ENCODE peak calls at places on chromosomes 3 and 15, in seven cellular contexts. One of them, this sample, is unnamed.

GRCh38 chr3:194130807-194131589 is 5.0 kb upstream of the HES1 start:
- DNase-seq in psoas muscle: peak; percentile 22
- DNase-seq in foreskin fibroblast: no peak
- DNase-seq in fibroblast of pulmonary artery: peak; percentile 23
- DNase-seq in body of pancreas: peak; percentile 67
- DNase-seq in MM.1S: peak; percentile 98
- DNase-seq in glutamatergic neuron: no peak
- DNase-seq in this sample: peak; percentile 67

GRCh38 chr3:18011387-18011786 is 269.0 kb upstream of the TBC1D5 start:
- DNase-seq in fibroblast of pulmonary artery: no peak
- DNase-seq in foreskin fibroblast: no peak
- DNase-seq in glutamatergic neuron: no peak
- DNase-seq in body of pancreas: no peak
- DNase-seq in MM.1S: no peak
- DNase-seq in psoas muscle: no peak
- DNase-seq in this sample: no peak

GRCh38 chr3:13853978-13854296 is 25.9 kb downstream of the WNT7A start:
- DNase-seq in MM.1S: no peak
- DNase-seq in fibroblast of pulmonary artery: no peak
- DNase-seq in psoas muscle: no peak
- DNase-seq in body of pancreas: no peak
- DNase-seq in foreskin fibroblast: no peak
- DNase-seq in glutamatergic neuron: no peak
- DNase-seq in this sample: no peak

GRCh38 chr3:53256704-53257055 is 858 bp upstream of the TKT start:
- DNase-seq in fibroblast of pulmonary artery: no peak
- DNase-seq in body of pancreas: no peak
- DNase-seq in glutamatergic neuron: no peak
- DNase-seq in MM.1S: no peak
- DNase-seq in psoas muscle: no peak
- DNase-seq in foreskin fibroblast: no peak
- DNase-seq in this sample: no peak

GRCh38 chr3:52025453-52025852 is 29.8 kb upstream of the RPL29 start:
- DNase-seq in psoas muscle: peak; percentile 34
- DNase-seq in fibroblast of pulmonary artery: no peak
- DNase-seq in glutamatergic neuron: peak; percentile 69
- DNase-seq in body of pancreas: no peak
- DNase-seq in MM.1S: no peak
- DNase-seq in foreskin fibroblast: no peak
- DNase-seq in this sample: no peak

GRCh38 chr15:69160976-69161877 is 792 bp downstream of the GLCE start:
- DNase-seq in body of pancreas: peak; percentile 35
- DNase-seq in fibroblast of pulmonary artery: peak; percentile 45
- DNase-seq in psoas muscle: peak; percentile 27
- DNase-seq in foreskin fibroblast: peak; percentile 21
- DNase-seq in glutamatergic neuron: peak; percentile 50
- DNase-seq in MM.1S: peak; percentile 18
- DNase-seq in this sample: peak; percentile 45

GRCh38 chr15:96359772-96360498 is 29.4 kb downstream of the NR2F2 start:
- DNase-seq in foreskin fibroblast: no peak
- DNase-seq in MM.1S: no peak
- DNase-seq in body of pancreas: no peak
- DNase-seq in glutamatergic neuron: peak; percentile 57
- DNase-seq in psoas muscle: no peak
- DNase-seq in fibroblast of pulmonary artery: no peak
- DNase-seq in this sample: no peak

GRCh38 chr15:101689901-101690300 is 34.4 kb downstream of the TARS3 start:
- DNase-seq in foreskin fibroblast: peak; percentile 33
- DNase-seq in glutamatergic neuron: no peak
- DNase-seq in body of pancreas: no peak
- DNase-seq in psoas muscle: no peak
- DNase-seq in fibroblast of pulmonary artery: peak; percentile 39
- DNase-seq in MM.1S: no peak
- DNase-seq in this sample: no peak

GRCh38 chr3:59783468-59783988 is 733.7 kb upstream of the CFAP20DC start:
- DNase-seq in fibroblast of pulmonary artery: no peak
- DNase-seq in body of pancreas: no peak
- DNase-seq in foreskin fibroblast: no peak
- DNase-seq in glutamatergic neuron: no peak
- DNase-seq in MM.1S: peak; percentile 8
- DNase-seq in psoas muscle: no peak
- DNase-seq in this sample: no peak

GRCh38 chr15:82843561-82843960 is 34.1 kb downstream of the WHAMM start:
- DNase-seq in fibroblast of pulmonary artery: no peak
- DNase-seq in MM.1S: no peak
- DNase-seq in foreskin fibroblast: no peak
- DNase-seq in body of pancreas: no peak
- DNase-seq in glutamatergic neuron: no peak
- DNase-seq in psoas muscle: no peak
- DNase-seq in this sample: no peak

GRCh38 chr15:74234598-74234875 is 1.6 kb upstream of the CCDC33 start:
- DNase-seq in glutamatergic neuron: no peak
- DNase-seq in fibroblast of pulmonary artery: no peak
- DNase-seq in MM.1S: no peak
- DNase-seq in foreskin fibroblast: no peak
- DNase-seq in body of pancreas: no peak
- DNase-seq in psoas muscle: no peak
- DNase-seq in this sample: no peak

GRCh38 chr3:55718475-55718874 is 231.4 kb upstream of the WNT5A start:
- DNase-seq in MM.1S: no peak
- DNase-seq in foreskin fibroblast: peak; percentile 50
- DNase-seq in body of pancreas: no peak
- DNase-seq in glutamatergic neuron: no peak
- DNase-seq in fibroblast of pulmonary artery: peak; percentile 11
- DNase-seq in psoas muscle: no peak
- DNase-seq in this sample: no peak

GRCh38 chr3:49013738-49014660 is 4.4 kb downstream of the DALRD3 start:
- DNase-seq in glutamatergic neuron: peak; percentile 71
- DNase-seq in psoas muscle: no peak
- DNase-seq in body of pancreas: peak; percentile 59
- DNase-seq in foreskin fibroblast: no peak
- DNase-seq in fibroblast of pulmonary artery: peak; percentile 49
- DNase-seq in MM.1S: peak; percentile 66
- DNase-seq in this sample: peak; percentile 56

GRCh38 chr3:187101184-187102072 is 37.9 kb downstream of the RPL39L start:
- DNase-seq in body of pancreas: peak; percentile 60
- DNase-seq in glutamatergic neuron: no peak
- DNase-seq in foreskin fibroblast: peak; percentile 68
- DNase-seq in MM.1S: peak; percentile 93
- DNase-seq in psoas muscle: peak; percentile 72
- DNase-seq in fibroblast of pulmonary artery: peak; percentile 90
- DNase-seq in this sample: peak; percentile 15

GRCh38 chr3:150110097-150110496 is 139.4 kb upstream of the PFN2 start:
- DNase-seq in MM.1S: no peak
- DNase-seq in body of pancreas: no peak
- DNase-seq in psoas muscle: no peak
- DNase-seq in fibroblast of pulmonary artery: no peak
- DNase-seq in foreskin fibroblast: no peak
- DNase-seq in glutamatergic neuron: no peak
- DNase-seq in this sample: no peak

DNA sequence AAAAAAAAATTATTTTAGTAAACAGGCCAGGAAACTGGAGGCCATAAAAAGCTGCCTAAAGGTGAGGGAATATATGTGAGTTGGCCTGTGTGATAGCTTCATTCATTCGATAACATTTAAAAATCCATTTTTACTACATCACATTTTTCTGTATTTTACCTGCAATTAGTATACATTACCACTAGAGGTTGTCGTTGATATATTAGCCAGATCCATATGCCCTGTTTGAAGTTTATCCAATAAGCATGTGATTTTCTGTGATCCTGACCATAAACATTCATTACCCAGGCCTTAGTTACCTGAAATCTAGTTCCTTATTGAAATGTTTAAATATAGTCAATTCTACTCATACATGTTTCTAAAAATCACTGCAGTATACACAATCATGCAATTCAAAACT is 71.4 kb downstream of the ARNT2 start:
- DNase-seq in body of pancreas: no peak
- DNase-seq in psoas muscle: no peak
- DNase-seq in MM.1S: no peak
- DNase-seq in foreskin fibroblast: no peak
- DNase-seq in fibroblast of pulmonary artery: no peak
- DNase-seq in glutamatergic neuron: no peak
- DNase-seq in this sample: no peak
- TF ChIP-seq CTCF in body of pancreas: peak; percentile 5
- TF ChIP-seq CTCF in psoas muscle: peak; percentile 25
- TF ChIP-seq CTCF in MM.1S: peak; percentile 31
- TF ChIP-seq CTCF in foreskin fibroblast: no peak
- TF ChIP-seq CTCF in fibroblast of pulmonary artery: peak; percentile 22
- TF ChIP-seq CTCF in glutamatergic neuron: peak; percentile 34
- TF ChIP-seq CTCF in this sample: no peak

GRCh38 chr3:180690061-180690460 is 10.8 kb upstream of the CCDC39 start:
- DNase-seq in body of pancreas: no peak
- DNase-seq in MM.1S: no peak
- DNase-seq in psoas muscle: no peak
- DNase-seq in glutamatergic neuron: no peak
- DNase-seq in fibroblast of pulmonary artery: no peak
- DNase-seq in foreskin fibroblast: no peak
- DNase-seq in this sample: no peak
- TF ChIP-seq CTCF in body of pancreas: no peak
- TF ChIP-seq CTCF in MM.1S: peak; percentile 26
- TF ChIP-seq CTCF in psoas muscle: no peak
- TF ChIP-seq CTCF in glutamatergic neuron: no peak
- TF ChIP-seq CTCF in fibroblast of pulmonary artery: no peak
- TF ChIP-seq CTCF in foreskin fibroblast: no peak
- TF ChIP-seq CTCF in this sample: no peak

GRCh38 chr3:32583708-32584107 is 13.1 kb upstream of the DYNC1LI1 start:
- DNase-seq in MM.1S: no peak
- DNase-seq in psoas muscle: no peak
- DNase-seq in body of pancreas: no peak
- DNase-seq in fibroblast of pulmonary artery: no peak
- DNase-seq in glutamatergic neuron: no peak
- DNase-seq in foreskin fibroblast: peak; percentile 56
- DNase-seq in this sample: no peak

GRCh38 chr3:32575451-32575850 is 4.8 kb upstream of the DYNC1LI1 start:
- DNase-seq in foreskin fibroblast: peak; percentile 37
- DNase-seq in glutamatergic neuron: no peak
- DNase-seq in fibroblast of pulmonary artery: peak; percentile 22
- DNase-seq in MM.1S: no peak
- DNase-seq in body of pancreas: no peak
- DNase-seq in psoas muscle: no peak
- DNase-seq in this sample: no peak

GRCh38 chr3:32577174-32577573 is 6.5 kb upstream of the DYNC1LI1 start:
- DNase-seq in foreskin fibroblast: no peak
- DNase-seq in body of pancreas: no peak
- DNase-seq in glutamatergic neuron: no peak
- DNase-seq in MM.1S: no peak
- DNase-seq in psoas muscle: no peak
- DNase-seq in fibroblast of pulmonary artery: peak; percentile 46
- DNase-seq in this sample: no peak

DNA sequence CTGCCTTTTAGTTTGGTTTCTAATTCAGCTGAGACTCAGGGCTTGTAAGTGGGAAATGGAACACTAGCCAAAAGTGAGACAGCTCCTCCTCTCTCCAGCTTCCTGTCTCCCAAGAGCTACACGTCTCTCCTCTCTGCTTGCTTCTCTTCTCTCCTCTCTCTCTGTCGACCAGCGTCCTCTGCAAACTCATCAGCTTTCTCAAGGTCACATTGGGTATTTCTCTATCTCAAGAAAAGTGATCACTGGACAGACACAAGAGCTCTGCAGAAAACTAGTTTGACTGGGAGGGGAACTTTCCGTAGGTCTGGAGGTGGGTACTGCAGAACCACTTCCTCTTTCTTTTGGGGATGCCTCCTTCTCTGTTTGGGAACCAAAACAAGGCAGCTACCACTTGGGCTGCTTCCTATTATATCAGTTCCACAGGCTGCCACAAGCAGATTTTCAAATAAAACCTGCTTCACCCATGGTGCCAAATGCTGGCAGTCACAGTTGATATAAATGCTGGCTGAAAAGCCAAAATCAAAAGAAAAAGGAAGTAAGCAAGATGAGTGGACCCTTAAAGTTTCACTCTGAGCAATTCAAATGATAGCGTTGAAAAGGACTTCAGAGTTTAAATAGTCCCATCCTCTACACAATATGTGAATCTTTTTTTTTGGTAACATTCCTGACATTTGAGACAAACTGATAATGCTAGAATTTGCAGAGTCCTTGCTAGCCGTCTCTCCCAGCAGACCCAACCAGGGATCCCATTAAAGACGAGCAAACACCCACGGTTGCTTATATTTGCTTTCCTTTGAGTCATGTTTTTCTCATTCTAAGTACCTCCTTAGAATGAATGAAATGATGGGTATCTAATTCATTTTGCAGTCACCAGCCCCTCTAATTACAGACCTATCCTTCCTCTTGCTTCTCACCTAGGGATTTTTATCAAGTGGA is 7.2 kb upstream of the DYNC1LI1 start:
- DNase-seq in foreskin fibroblast: peak; percentile 45
- DNase-seq in psoas muscle: no peak
- DNase-seq in fibroblast of pulmonary artery: peak; percentile 64
- DNase-seq in body of pancreas: no peak
- DNase-seq in MM.1S: no peak
- DNase-seq in glutamatergic neuron: no peak
- DNase-seq in this sample: peak; percentile 74
- TF ChIP-seq CTCF in foreskin fibroblast: no peak
- TF ChIP-seq CTCF in psoas muscle: no peak
- TF ChIP-seq CTCF in fibroblast of pulmonary artery: no peak
- TF ChIP-seq CTCF in body of pancreas: no peak
- TF ChIP-seq CTCF in MM.1S: no peak
- TF ChIP-seq CTCF in glutamatergic neuron: no peak
- TF ChIP-seq CTCF in this sample: no peak

DNA sequence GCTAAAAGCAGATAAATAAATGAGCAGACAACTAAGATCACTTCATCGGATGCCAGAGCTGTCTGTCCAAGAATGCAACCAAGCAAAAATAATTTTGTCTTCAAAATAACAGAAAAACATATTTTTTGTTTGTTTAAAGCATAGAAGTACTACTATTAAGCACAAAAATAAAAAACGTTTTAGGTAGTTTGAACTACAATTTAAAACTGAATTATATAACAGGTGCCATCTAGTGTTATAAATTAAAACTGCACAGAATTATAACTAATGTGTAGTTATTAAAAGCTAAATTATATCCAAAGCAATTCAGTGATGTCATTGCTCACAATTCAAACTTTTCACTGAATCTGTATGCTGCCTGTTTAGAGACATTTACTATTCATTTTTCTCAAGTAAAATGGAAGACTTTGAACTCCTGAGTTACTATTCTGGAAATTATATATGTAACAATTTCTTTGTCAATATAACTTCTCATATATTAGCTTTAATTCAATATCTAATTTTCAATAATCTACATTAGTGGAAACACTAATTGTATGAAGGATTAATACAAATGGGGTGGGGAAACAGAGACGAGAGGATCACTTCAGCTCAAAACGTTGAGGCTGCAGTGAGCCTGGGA is 29.5 kb downstream of the LINS1 start:
- DNase-seq in MM.1S: peak; percentile 14
- DNase-seq in glutamatergic neuron: no peak
- DNase-seq in psoas muscle: no peak
- DNase-seq in fibroblast of pulmonary artery: peak; percentile 55
- DNase-seq in foreskin fibroblast: no peak
- DNase-seq in body of pancreas: no peak
- DNase-seq in this sample: no peak
- TF ChIP-seq CTCF in MM.1S: peak; percentile 57
- TF ChIP-seq CTCF in glutamatergic neuron: peak; percentile 74
- TF ChIP-seq CTCF in psoas muscle: peak; percentile 71
- TF ChIP-seq CTCF in fibroblast of pulmonary artery: peak; percentile 35
- TF ChIP-seq CTCF in foreskin fibroblast: no peak
- TF ChIP-seq CTCF in body of pancreas: peak; percentile 48
- TF ChIP-seq CTCF in this sample: no peak

GRCh38 chr15:70427120-70427519 is 329.4 kb upstream of the TLE3 start:
- DNase-seq in glutamatergic neuron: no peak
- DNase-seq in foreskin fibroblast: no peak
- DNase-seq in MM.1S: no peak
- DNase-seq in psoas muscle: no peak
- DNase-seq in fibroblast of pulmonary artery: peak; percentile 8
- DNase-seq in body of pancreas: no peak
- DNase-seq in this sample: no peak
- TF ChIP-seq CTCF in glutamatergic neuron: no peak
- TF ChIP-seq CTCF in foreskin fibroblast: no peak
- TF ChIP-seq CTCF in MM.1S: no peak
- TF ChIP-seq CTCF in psoas muscle: no peak
- TF ChIP-seq CTCF in fibroblast of pulmonary artery: peak; percentile 26
- TF ChIP-seq CTCF in body of pancreas: no peak
- TF ChIP-seq CTCF in this sample: no peak

This sample was measured in GM13977.